ENCODE peak calls at places on chromosomes 3 and 15, in six cellular contexts. Y, O, Z, U, X and M are unnamed samples.
A peak's percentile ranks its signal among the peaks of the same experiment; 100 is the strongest.

GRCh38 chr15:65305776-65306175 is 1.3 kb downstream of the RNU5B-1 start:
- DNase-seq in Y (no peak), O (no peak), Z (no peak), U (no peak), X (no peak), M (no peak)

GRCh38 chr15:67981118-67981685 is 72.9 kb upstream of the PIAS1 start:
- DNase-seq in Y (no peak), O (no peak), Z (no peak), U (no peak), X (no peak), M (no peak)

GRCh38 chr3:9912294-9912935 is 4.5 kb upstream of the IL17RC start:
- DNase-seq in Y (peak; percentile 82), O (no peak), Z (peak; percentile 77), U (no peak), X (no peak), M (peak; percentile 82)

GRCh38 chr15:84740691-84741090 is 7.7 kb upstream of the ZNF592 start:
- DNase-seq in Y (no peak), O (no peak), Z (no peak), U (no peak), X (no peak), M (no peak)

GRCh38 chr3:133115178-133115577 is 77.0 kb downstream of the TMEM108 start:
- DNase-seq in Y (no peak), O (no peak), Z (no peak), U (no peak), X (no peak), M (peak; percentile 11)

GRCh38 chr3:99330281-99330680 is 308.1 kb upstream of the COL8A1 start:
- DNase-seq in Y (peak; percentile 34), O (no peak), Z (no peak), U (no peak), X (no peak), M (peak; percentile 49)

GRCh38 chr3:42402394-42403100 is 7.9 kb downstream of the LYZL4 start:
- DNase-seq in Y (no peak), O (no peak), Z (no peak), U (no peak), X (no peak), M (no peak)

GRCh38 chr3:60609446-60609845 is 641.8 kb downstream of the FHIT start:
- DNase-seq in Y (no peak), O (no peak), Z (no peak), U (no peak), X (no peak), M (peak; percentile 61)

GRCh38 chr15:33963831-33964664 is 4.2 kb upstream of the CHRM5 start:
- DNase-seq in Y (peak; percentile 37), O (peak; percentile 45), Z (peak; percentile 41), U (no peak), X (no peak), M (no peak)

GRCh38 chr15:33964665-33965040 is 3.6 kb upstream of the CHRM5 start:
- DNase-seq in Y (peak; percentile 12), O (no peak), Z (no peak), U (no peak), X (no peak), M (no peak)

GRCh38 chr15:33956397-33956796 is 11.9 kb upstream of the CHRM5 start:
- DNase-seq in Y (peak; percentile 11), O (no peak), Z (no peak), U (no peak), X (no peak), M (no peak)

GRCh38 chr15:33955945-33956344 is 12.4 kb upstream of the CHRM5 start:
- DNase-seq in Y (no peak), O (no peak), Z (no peak), U (no peak), X (no peak), M (no peak)

DNA sequence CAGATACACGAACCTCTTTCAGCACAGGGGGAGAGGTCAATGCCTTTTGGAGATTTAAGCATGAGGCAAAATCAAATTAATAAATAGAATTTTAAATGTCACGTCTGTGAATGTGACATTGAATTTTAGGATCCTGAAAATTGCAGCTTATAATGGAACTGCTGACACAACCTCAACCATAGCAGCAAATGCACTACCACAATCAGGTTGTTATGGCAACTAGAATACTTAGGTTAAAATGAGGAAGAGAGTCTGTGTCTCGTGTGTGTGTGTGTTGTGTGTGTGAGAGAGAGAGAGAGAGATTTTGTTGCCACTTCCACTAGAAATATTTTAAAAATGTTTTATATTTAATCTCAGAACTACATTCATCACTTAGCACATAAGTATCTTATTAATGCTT is 8.1 kb upstream of the CHRM5 start:
- DNase-seq in Y (no peak), O (no peak), Z (no peak), U (no peak), X (no peak), M (no peak)
- H3K36me3 ChIP-seq in Y (no peaks in the 10 kb centered on the region), O (no peaks in the 10 kb centered on the region), Z (no peaks in the 10 kb centered on the region), U (no peaks in the 10 kb centered on the region), X (no peaks in the 10 kb centered on the region), M (no peaks in the 10 kb centered on the region)

GRCh38 chr3:155846119-155846518 is 8.1 kb downstream of the SLC33A1 start:
- DNase-seq in Y (no peak), O (no peak), Z (no peak), U (no peak), X (no peak), M (peak; percentile 7)

GRCh38 chr3:155853214-155854146 is 747 bp downstream of the SLC33A1 start:
- DNase-seq in Y (peak; percentile 7), O (peak; percentile 43), Z (no peak), U (no peak), X (peak; percentile 28), M (no peak)

GRCh38 chr3:155843569-155843968 is 10.7 kb downstream of the SLC33A1 start:
- DNase-seq in Y (no peak), O (no peak), Z (no peak), U (no peak), X (no peak), M (no peak)

DNA sequence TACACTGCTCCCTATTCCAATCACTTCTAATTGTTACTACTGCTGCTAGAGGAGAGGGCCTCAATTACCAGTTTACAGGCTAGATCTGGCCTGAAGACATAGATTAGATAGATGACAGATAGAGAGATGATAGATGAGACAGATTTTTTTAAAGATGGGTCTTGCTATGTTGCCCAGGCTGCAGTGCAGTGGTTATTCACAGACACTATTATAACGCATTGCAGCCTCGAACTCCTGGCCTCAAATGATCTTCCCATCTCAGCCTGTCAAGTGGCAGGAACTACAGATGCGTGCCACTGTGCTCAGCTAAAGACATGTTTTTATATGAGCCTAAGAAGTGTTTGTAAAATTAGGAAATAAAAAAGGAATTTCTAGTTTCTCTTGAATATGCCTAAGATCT is 6.2 kb downstream of the SLC33A1 start:
- DNase-seq in Y (no peak), O (no peak), Z (no peak), U (no peak), X (no peak), M (no peak)
- H3K4me3 ChIP-seq in Y (no peak overlapping the region), O (no peak overlapping the region), Z (no peak overlapping the region), U (no peak overlapping the region), X (no peak overlapping the region), M (no peak overlapping the region)

DNA sequence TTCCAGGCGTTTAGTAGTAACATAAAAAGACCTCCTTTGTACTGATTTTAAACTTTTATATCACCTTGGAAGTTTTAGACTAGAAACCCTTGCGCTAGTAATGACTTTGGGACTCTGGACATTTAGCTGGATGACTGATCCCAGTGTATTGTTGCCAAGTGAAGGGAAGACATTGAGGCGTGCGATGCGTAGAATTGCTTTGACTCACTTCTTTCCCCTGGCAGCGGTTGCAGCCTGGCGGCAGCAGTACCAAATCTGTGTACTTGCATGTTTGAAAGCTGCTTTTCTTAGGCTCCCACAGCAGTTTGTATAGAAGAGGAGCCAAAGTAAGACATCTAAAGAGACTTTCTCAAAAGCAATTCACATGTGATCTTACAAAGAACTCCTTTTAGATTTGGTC is 151.6 kb downstream of the BBX start:
- DNase-seq in Y (peak; percentile 47), O (no peak), Z (no peak), U (no peak), X (no peak), M (no peak)
- TF ChIP-seq CTCF in Y (no peak), O (no peak), Z (no peak), U (no peak), X (no peak), M (peak; percentile 19)

GRCh38 chr3:146519810-146520209 is 24.6 kb downstream of the PLSCR1 start:
- DNase-seq in Y (no peak), O (no peak), Z (no peak), U (no peak), X (no peak), M (no peak)
- H3K36me3 ChIP-seq in Y (peaks cover 3% of the 10 kb centered on the region), O (no peaks in the 10 kb centered on the region), Z (peaks cover 1% of the 10 kb centered on the region), U (peaks cover 11% of the 10 kb centered on the region), X (peaks cover 73% of the 10 kb centered on the region), M (no peaks in the 10 kb centered on the region)

GRCh38 chr3:194142156-194142910 is 6.4 kb downstream of the HES1 start:
- DNase-seq in Y (no peak), O (no peak), Z (no peak), U (peak; percentile 79), X (no peak), M (no peak)
- H3K4me3 ChIP-seq in Y (no peak overlapping the region), O (no peak overlapping the region), Z (no peak overlapping the region), U (peak overlapping the region; percentile 35), X (no peak overlapping the region), M (no peak overlapping the region)

DNA sequence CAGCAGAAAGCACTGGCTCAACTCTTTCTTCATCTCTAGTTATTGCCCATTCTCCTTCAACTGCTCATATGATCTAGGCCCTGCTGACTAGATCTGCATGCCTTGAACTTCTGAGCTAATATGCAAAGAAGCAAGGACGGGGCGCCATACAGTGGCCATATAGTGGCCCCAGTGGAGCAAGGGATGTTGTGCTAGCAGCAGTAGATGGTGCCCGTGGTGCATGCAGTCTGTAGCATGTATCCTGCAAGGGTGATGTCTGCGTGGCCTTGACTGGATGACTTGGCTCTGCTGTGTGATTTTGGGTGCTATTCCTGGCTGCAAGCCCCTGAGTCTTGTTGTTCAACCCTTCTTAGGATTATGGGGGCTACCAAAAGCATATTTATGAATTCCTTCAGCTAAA is 12.2 kb upstream of the NMD3 start:
- DNase-seq in Y (no peak), O (no peak), Z (no peak), U (no peak), X (no peak), M (no peak)
- TF ChIP-seq CTCF in Y (no peak), O (no peak), Z (no peak), U (no peak), X (no peak), M (no peak)

GRCh38 chr3:16104161-16104560 is 70.3 kb upstream of the GALNT15 start:
- DNase-seq in Y (peak; percentile 34), O (no peak), Z (no peak), U (no peak), X (no peak), M (no peak)
- H3K36me3 ChIP-seq in Y (no peaks in the 10 kb centered on the region), O (no peaks in the 10 kb centered on the region), Z (no peaks in the 10 kb centered on the region), U (no peaks in the 10 kb centered on the region), X (no peaks in the 10 kb centered on the region), M (no peaks in the 10 kb centered on the region)